ENCODE peak calls at places on chromosomes 12 and 14, in five cellular contexts. J is GDM1; S is activated T-cell treated with anti-CD3 and anti-CD28 coated beads, Interleukin-2, amount 50 U/mL, for 72 hours; Y is activated CD4-positive, CD25-positive, alpha-beta regulatory T cell treated with anti-CD3 and anti-CD28 coated beads, Interleukin-2, amount 50 U/mL, for 16 hours; L is NCI-H345. R is an unnamed sample.

GRCh38 chr12:64157610-64158009 is 64.5 kb downstream of the KICS2 start:
- DNase-seq in J (no peak), S (no peak), Y (no peak), L (no peak), R (no peak)

GRCh38 chr12:120167529-120168095 is 26.9 kb downstream of the GCN1 start:
- DNase-seq in J (no peak), S (no peak), Y (no peak), L (no peak), R (no peak)

GRCh38 chr12:54549774-54550451 is 512 bp downstream of the PDE1B start:
- DNase-seq in J (no peak), S (peak; percentile 31), Y (no peak), L (peak; percentile 17), R (no peak)

GRCh38 chr12:53989227-53990113 is 4.5 kb downstream of the HOXC10 start:
- DNase-seq in J (peak; percentile 23), S (peak; percentile 34), Y (no peak), L (peak; percentile 42), R (peak; percentile 48)

GRCh38 chr12:58804749-58805148 is 115.6 kb downstream of the LRIG3 start:
- DNase-seq in J (no peak), S (no peak), Y (no peak), L (no peak), R (peak; percentile 11)

GRCh38 chr14:87111741-87112140 is 881.2 kb downstream of the GALC start:
- DNase-seq in J (no peak), S (no peak), Y (no peak), L (no peak), R (peak; percentile 48)

GRCh38 chr14:55707365-55707804 is 127.4 kb downstream of the KTN1 start:
- DNase-seq in J (no peak), S (no peak), Y (no peak), L (peak; percentile 49), R (peak; percentile 52)

GRCh38 chr12:75364918-75365317 is 26.0 kb upstream of the GLIPR1L2 start:
- DNase-seq in J (no peak), S (no peak), Y (no peak), L (no peak), R (no peak)

GRCh38 chr12:86117711-86118110 is 138.5 kb downstream of the MGAT4C start:
- DNase-seq in J (no peak), S (no peak), Y (no peak), L (no peak), R (no peak)

GRCh38 chr14:55419663-55420062 is 8.0 kb upstream of the ATG14 start:
- DNase-seq in J (no peak), S (no peak), Y (no peak), L (no peak), R (no peak)

GRCh38 chr14:91012050-91012449 is 48.4 kb downstream of the RPS6KA5 start:
- DNase-seq in J (no peak), S (no peak), Y (no peak), L (no peak), R (no peak)

GRCh38 chr12:112602150-112602549 is 183.4 kb downstream of the PTPN11 start:
- DNase-seq in J (no peak), S (no peak), Y (no peak), L (no peak), R (no peak)

GRCh38 chr14:76293923-76294322 is 82.0 kb upstream of the ESRRB start:
- DNase-seq in J (no peak), S (no peak), Y (no peak), L (no peak), R (no peak)

GRCh38 chr14:68688872-68689371 is 103.9 kb downstream of the ZFP36L1 start:
- DNase-seq in J (peak; percentile 10), S (no peak), Y (no peak), L (no peak), R (no peak)

GRCh38 chr12:3036901-3037600 is 40.1 kb upstream of the TSPAN9 start:
- DNase-seq in J (no peak), S (no peak), Y (no peak), L (no peak), R (no peak)

GRCh38 chr12:84355561-84355960 is 557.0 kb downstream of the SLC6A15 start:
- DNase-seq in J (no peak), S (no peak), Y (no peak), L (peak; percentile 12), R (peak; percentile 7)

GRCh38 chr12:17661250-17661649 is 428.7 kb downstream of the RERGL start:
- DNase-seq in J (no peak), S (no peak), Y (no peak), L (no peak), R (no peak)

GRCh38 chr12:2290091-2290490 is 237.3 kb downstream of the CACNA1C start:
- DNase-seq in J (no peak), S (no peak), Y (no peak), L (peak; percentile 17), R (no peak)

GRCh38 chr14:55530464-55530863 is 49.5 kb upstream of the KTN1 start:
- DNase-seq in J (no peak), S (no peak), Y (no peak), L (no peak), R (no peak)

GRCh38 chr14:75428230-75429104 is 645 bp downstream of the JDP2 start:
- DNase-seq in J (no peak), S (peak; percentile 35), Y (no peak), L (peak; percentile 41), R (no peak)

GRCh38 chr12:93243689-93244513 is 133.8 kb upstream of the NUDT4 start:
- DNase-seq in J (no peak), S (peak; percentile 19), Y (no peak), L (peak; percentile 68), R (no peak)